ENCODE peak calls at places on chromosome 7, in six cellular contexts. M is left lung, L is GM23248, N is gastrocnemius medialis, E is lung, J is Panc1. Z is an unnamed sample.

GRCh38 chr7:30148951-30149459 is 14.2 kb downstream of the MTURN start:
- DNase-seq in M (peak; percentile 74), L (no peak), N (no peak), E (peak; percentile 72), J (no peak), Z (no peak)

GRCh38 chr7:112232212-112232978 is 25.9 kb downstream of the ZNF277 start:
- DNase-seq in M (no peak), L (no peak), N (no peak), E (no peak), J (no peak), Z (no peak)

GRCh38 chr7:84337386-84337785 is 142.8 kb upstream of the SEMA3A start:
- DNase-seq in M (no peak), L (peak; percentile 22), N (no peak), E (no peak), J (no peak), Z (no peak)

GRCh38 chr7:152862842-152863241 is 103.3 kb downstream of the ACTR3B start:
- DNase-seq in M (no peak), L (no peak), N (no peak), E (no peak), J (no peak), Z (no peak)

GRCh38 chr7:83101540-83101939 is 61.1 kb downstream of the PCLO start:
- DNase-seq in M (no peak), L (no peak), N (no peak), E (no peak), J (no peak), Z (no peak)

GRCh38 chr7:37095122-37095521 is 353.5 kb downstream of the ELMO1 start:
- DNase-seq in M (no peak), L (no peak), N (no peak), E (no peak), J (no peak), Z (no peak)

GRCh38 chr7:45160374-45160773 is 2.8 kb downstream of the RAMP3 start:
- DNase-seq in M (peak; percentile 28), L (no peak), N (no peak), E (no peak), J (no peak), Z (no peak)

GRCh38 chr7:46134385-46134784 is 213.3 kb upstream of the IGFBP3 start:
- DNase-seq in M (no peak), L (no peak), N (no peak), E (no peak), J (no peak), Z (no peak)

GRCh38 chr7:21568762-21569161 is 25.9 kb downstream of the DNAH11 start:
- DNase-seq in M (no peak), L (no peak), N (no peak), E (no peak), J (no peak), Z (no peak)

GRCh38 chr7:116340201-116340847 is 130.0 kb downstream of the TES start:
- DNase-seq in M (no peak), L (no peak), N (no peak), E (no peak), J (no peak), Z (no peak)

GRCh38 chr7:116653204-116653603 is 18.8 kb upstream of the MET start:
- DNase-seq in M (no peak), L (peak; percentile 74), N (no peak), E (no peak), J (no peak), Z (no peak)

GRCh38 chr7:93923946-93924345 is 2.4 kb downstream of the GNG11 start:
- DNase-seq in M (no peak), L (peak; percentile 48), N (no peak), E (no peak), J (no peak), Z (no peak)

GRCh38 chr7:94907026-94907419 is 371 bp upstream of the PPP1R9A start:
- DNase-seq in M (no peak), L (no peak), N (no peak), E (no peak), J (no peak), Z (no peak)

GRCh38 chr7:3912291-3912690 is 611.2 kb downstream of the SDK1 start:
- DNase-seq in M (no peak), L (no peak), N (no peak), E (no peak), J (no peak), Z (no peak)

GRCh38 chr7:1598286-1598685 is 28.5 kb upstream of the PSMG3 start:
- DNase-seq in M (no peak), L (no peak), N (no peak), E (no peak), J (no peak), Z (no peak)

GRCh38 chr7:1596181-1597043 is 26.6 kb upstream of the PSMG3 start:
- DNase-seq in M (no peak), L (no peak), N (no peak), E (no peak), J (no peak), Z (no peak)

GRCh38 chr7:1598961-1599360 is 29.1 kb upstream of the PSMG3 start:
- DNase-seq in M (no peak), L (no peak), N (no peak), E (no peak), J (no peak), Z (no peak)

GRCh38 chr7:1597791-1598190 is 28.0 kb upstream of the PSMG3 start:
- DNase-seq in M (no peak), L (no peak), N (no peak), E (no peak), J (no peak), Z (no peak)

GRCh38 chr7:1597361-1597760 is 27.5 kb upstream of the PSMG3 start:
- DNase-seq in M (no peak), L (no peak), N (no peak), E (no peak), J (no peak), Z (no peak)
- H3K27me3 ChIP-seq in M (peaks cover 66% of the 10 kb centered on the region), L (peaks cover 15% of the 10 kb centered on the region), N (peaks cover 33% of the 10 kb centered on the region), E (peaks cover 6% of the 10 kb centered on the region), J (peaks cover 3% of the 10 kb centered on the region), Z (no peaks in the 10 kb centered on the region)

GRCh38 chr7:74031403-74032190 is 3.6 kb downstream of the ELN start:
- DNase-seq in M (no peak), L (no peak), N (no peak), E (no peak), J (no peak), Z (no peak)
- H3K4me1 ChIP-seq in M (peaks cover 37% of the 10 kb centered on the region), L (peaks cover 36% of the 10 kb centered on the region), N (peaks cover 37% of the 10 kb centered on the region), E (peaks cover 12% of the 10 kb centered on the region), J (peaks cover 17% of the 10 kb centered on the region), Z (peaks cover 79% of the 10 kb centered on the region)

GRCh38 chr7:27163776-27164380 is 1.5 kb downstream of the HOXA9 start:
- DNase-seq in M (peak; percentile 32), L (peak; percentile 42), N (peak; percentile 12), E (no peak), J (no peak), Z (no peak)
- H3K4me3 ChIP-seq in M (peak overlapping the region; percentile 46), L (peak overlapping the region; percentile 83), N (peak overlapping the region; percentile 84), E (no peak overlapping the region), J (peak overlapping the region; percentile 37), Z (no peak overlapping the region)

DNA sequence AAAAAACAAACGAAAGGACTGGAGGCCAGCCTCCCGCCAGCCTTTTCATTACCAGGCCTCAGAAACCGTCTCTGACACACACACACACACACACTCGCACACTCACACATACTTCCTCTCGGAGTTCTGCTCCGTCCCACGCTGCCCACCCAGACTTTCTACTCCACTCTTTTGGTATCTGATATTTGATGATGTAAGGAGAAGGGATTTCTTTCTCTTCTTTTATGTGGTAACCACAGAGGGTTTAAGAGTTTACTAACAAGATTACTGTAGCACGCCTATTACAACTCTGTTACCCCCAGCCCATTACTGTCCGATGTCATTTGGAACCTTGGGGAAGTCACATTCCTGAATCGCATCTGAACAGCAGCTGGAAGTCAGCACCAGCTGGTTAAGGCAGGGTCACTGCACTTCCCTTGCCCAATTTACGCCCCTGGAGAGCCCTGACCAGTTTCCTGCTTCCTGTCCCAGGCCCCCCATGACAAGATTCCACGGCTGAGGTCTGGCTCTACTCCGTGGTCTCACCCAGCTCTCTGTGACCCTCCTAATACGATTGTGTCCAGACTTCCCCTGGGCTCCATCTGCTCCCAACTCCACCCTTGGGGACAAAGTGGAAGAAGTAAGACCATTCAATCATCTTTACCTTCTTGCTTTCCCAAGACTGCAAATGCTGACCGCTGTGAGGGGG is 1.1 kb downstream of the DENND2A start:
- DNase-seq in M (no peak), L (peak; percentile 78), N (peak; percentile 40), E (no peak), J (no peak), Z (no peak)
- H3K27me3 ChIP-seq in M (peaks cover 76% of the 10 kb centered on the region), L (no peaks in the 10 kb centered on the region), N (peaks cover 25% of the 10 kb centered on the region), E (no peaks in the 10 kb centered on the region), J (peaks cover 3% of the 10 kb centered on the region), Z (no peaks in the 10 kb centered on the region)

GRCh38 chr7:107951896-107952295 is 51.1 kb downstream of the LAMB1 start:
- DNase-seq in M (no peak), L (no peak), N (no peak), E (no peak), J (no peak), Z (no peak)

GRCh38 chr7:107948645-107949442 is 54.1 kb downstream of the LAMB1 start:
- DNase-seq in M (no peak), L (peak; percentile 91), N (no peak), E (no peak), J (peak; percentile 88), Z (no peak)

GRCh38 chr7:107946881-107947280 is 55.9 kb downstream of the DLD start:
- DNase-seq in M (no peak), L (peak; percentile 56), N (no peak), E (no peak), J (no peak), Z (no peak)

GRCh38 chr7:107951172-107951787 is 51.7 kb downstream of the LAMB1 start:
- DNase-seq in M (no peak), L (no peak), N (no peak), E (peak; percentile 53), J (no peak), Z (peak; percentile 50)

DNA sequence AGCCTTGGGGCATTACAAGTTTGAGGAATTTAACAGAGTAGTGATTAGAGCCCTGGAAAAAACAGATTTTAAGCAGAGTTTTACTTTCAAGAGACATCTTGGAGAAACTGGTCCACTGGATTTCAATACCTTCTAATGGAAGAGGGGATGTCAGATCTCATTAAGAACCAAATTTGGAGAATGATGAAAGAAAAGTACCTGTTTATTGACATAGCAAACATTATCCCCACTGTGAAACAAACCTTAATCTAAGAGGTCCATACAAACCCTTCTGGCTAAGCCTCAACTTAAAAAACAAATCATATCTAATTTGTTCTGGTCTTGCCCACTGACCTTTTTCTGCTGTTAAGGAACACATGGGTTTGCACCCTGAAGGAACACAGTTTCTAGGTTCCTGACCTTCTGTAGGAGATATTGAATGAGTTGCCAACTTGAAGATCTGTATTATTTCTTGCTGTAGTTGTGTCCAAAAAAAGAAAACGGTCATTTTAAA is 53.5 kb downstream of the LAMB1 start:
- DNase-seq in M (no peak), L (no peak), N (no peak), E (no peak), J (no peak), Z (no peak)
- H3K4me1 ChIP-seq in M (peaks cover 19% of the 10 kb centered on the region), L (peaks cover 58% of the 10 kb centered on the region), N (peaks cover 6% of the 10 kb centered on the region), E (peaks cover 2% of the 10 kb centered on the region), J (peaks cover 78% of the 10 kb centered on the region), Z (peaks cover 53% of the 10 kb centered on the region)

DNA sequence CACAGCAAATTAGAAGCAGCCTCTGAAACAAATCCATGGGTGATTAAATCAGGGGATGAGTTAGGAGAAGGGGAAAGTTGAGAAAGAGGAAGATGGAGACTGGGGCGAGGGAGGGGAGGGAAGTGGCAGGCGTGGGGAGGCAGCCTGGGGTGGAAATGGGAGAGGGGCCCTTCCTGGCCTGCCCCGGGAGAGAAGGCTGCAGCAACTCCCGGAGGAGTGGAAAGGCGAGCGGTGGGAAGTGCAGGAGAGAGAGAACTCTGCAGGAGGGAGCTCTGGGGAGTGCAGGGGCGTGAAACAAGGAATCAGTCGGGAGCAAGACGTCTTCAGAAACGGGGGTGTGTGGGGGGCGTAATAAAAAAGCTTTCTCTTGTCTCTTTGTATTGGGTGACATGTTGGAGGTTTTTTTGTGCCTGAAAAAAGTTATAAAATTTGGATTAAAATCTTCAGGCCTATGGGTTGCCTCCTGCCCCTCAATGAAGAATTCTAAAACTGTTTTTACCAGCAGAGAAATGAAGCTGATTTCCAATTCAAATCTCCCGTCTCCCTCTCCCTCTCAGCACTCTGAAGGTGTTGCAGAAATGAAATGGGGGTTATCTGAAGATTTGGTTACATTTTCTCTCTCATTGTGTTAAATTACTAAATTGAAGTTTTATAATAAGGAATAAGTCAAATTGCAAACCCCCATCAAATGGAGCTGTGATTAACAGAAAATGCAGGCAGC is 4.7 kb upstream of the UNCX start:
- DNase-seq in M (no peak), L (no peak), N (no peak), E (no peak), J (no peak), Z (no peak)
- H3K4me3 ChIP-seq in M (no peak overlapping the region), L (no peak overlapping the region), N (no peak overlapping the region), E (no peak overlapping the region), J (no peak overlapping the region), Z (no peak overlapping the region)

Z was measured in body of pancreas.